ENCODE peak calls at places on chromosomes 4 and X, in five cellular contexts. E is HepG2; A is effector memory CD4-positive, alpha-beta T cell; V is endodermal cell; G is psoas muscle. P is an unnamed sample. For H3K27me3, the result is how much of the 10 kb centered on the place peaks cover.

GRCh38 chr4:168731006-168731636 is 234.3 kb downstream of the PALLD start:
- DNase-seq in E (no peak), A (no peak), V (no peak), G (no peak), P (no peak)

GRCh38 chrX:48490661-48491060 is 14.7 kb downstream of the FTSJ1 start:
- DNase-seq in E (no peak), A (no peak), V (no peak), G (no peak), P (no peak)

GRCh38 chrX:9955506-9955905 is 11.7 kb upstream of the CLDN34 start:
- DNase-seq in E (no peak), A (no peak), V (no peak), G (no peak), P (no peak)

GRCh38 chr4:23023666-23024065 is 330.9 kb downstream of the GBA3 start:
- DNase-seq in E (no peak), A (no peak), V (no peak), G (no peak), P (no peak)

GRCh38 chr4:145189981-145190380 is 9.6 kb upstream of the OTUD4 start:
- DNase-seq in E (no peak), A (no peak), V (no peak), G (no peak), P (no peak)

GRCh38 chr4:37827802-37828321 is 1.4 kb downstream of the PGM2 start:
- DNase-seq in E (no peak), A (no peak), V (no peak), G (no peak), P (no peak)

GRCh38 chrX:111041018-111041462 is 55.0 kb upstream of the PAK3 start:
- DNase-seq in E (peak), A (peak), V (no peak), G (no peak), P (no peak)

GRCh38 chr4:2842667-2843022 is 999 bp upstream of the ADD1 start:
- DNase-seq in E (no peak), A (no peak), V (no peak), G (no peak), P (no peak)

GRCh38 chr4:105644270-105644669 is 64.2 kb downstream of the INTS12 start:
- DNase-seq in E (no peak), A (no peak), V (no peak), G (no peak), P (no peak)

GRCh38 chr4:77159798-77160197 is 2.8 kb downstream of the CCNG2 start:
- DNase-seq in E (no peak), A (no peak), V (no peak), G (no peak), P (no peak)

GRCh38 chrX:116289592-116289991 is 119.0 kb downstream of the AGTR2 start:
- DNase-seq in E (no peak), A (no peak), V (no peak), G (no peak), P (no peak)

GRCh38 chr4:78953231-78953630 is 14.0 kb upstream of the PAQR3 start:
- DNase-seq in E (no peak), A (no peak), V (no peak), G (no peak), P (no peak)

GRCh38 chrX:38206542-38206941 is 14.1 kb downstream of the SRPX start:
- DNase-seq in E (no peak), A (no peak), V (no peak), G (no peak), P (no peak)

GRCh38 chr4:123616970-123617392 is 220.4 kb downstream of the SPRY1 start:
- DNase-seq in E (no peak), A (peak), V (no peak), G (peak), P (peak)

GRCh38 chr4:154908168-154908567 is 127.1 kb downstream of the RBM46 start:
- DNase-seq in E (no peak), A (no peak), V (no peak), G (no peak), P (no peak)

GRCh38 chrX:40434947-40435346 is 145.8 kb upstream of the ATP6AP2 start:
- DNase-seq in E (no peak), A (no peak), V (peak), G (peak), P (no peak)

GRCh38 chr4:22389240-22389871 is 126.5 kb downstream of the ADGRA3 start:
- DNase-seq in E (peak), A (no peak), V (peak), G (peak), P (peak)

GRCh38 chr4:139916041-139916440 is 237.9 kb downstream of the MAML3 start:
- DNase-seq in E (no peak), A (no peak), V (no peak), G (no peak), P (no peak)

GRCh38 chr4:185689407-185689806 is 122.6 kb downstream of the SORBS2 start:
- DNase-seq in E (no peak), A (no peak), V (no peak), G (no peak), P (no peak)

GRCh38 chr4:185695743-185696142 is 116.3 kb downstream of the SORBS2 start:
- DNase-seq in E (no peak), A (no peak), V (no peak), G (no peak), P (no peak)

GRCh38 chr4:185697488-185697887 is 114.5 kb downstream of the SORBS2 start:
- DNase-seq in E (no peak), A (no peak), V (no peak), G (no peak), P (no peak)

DNA sequence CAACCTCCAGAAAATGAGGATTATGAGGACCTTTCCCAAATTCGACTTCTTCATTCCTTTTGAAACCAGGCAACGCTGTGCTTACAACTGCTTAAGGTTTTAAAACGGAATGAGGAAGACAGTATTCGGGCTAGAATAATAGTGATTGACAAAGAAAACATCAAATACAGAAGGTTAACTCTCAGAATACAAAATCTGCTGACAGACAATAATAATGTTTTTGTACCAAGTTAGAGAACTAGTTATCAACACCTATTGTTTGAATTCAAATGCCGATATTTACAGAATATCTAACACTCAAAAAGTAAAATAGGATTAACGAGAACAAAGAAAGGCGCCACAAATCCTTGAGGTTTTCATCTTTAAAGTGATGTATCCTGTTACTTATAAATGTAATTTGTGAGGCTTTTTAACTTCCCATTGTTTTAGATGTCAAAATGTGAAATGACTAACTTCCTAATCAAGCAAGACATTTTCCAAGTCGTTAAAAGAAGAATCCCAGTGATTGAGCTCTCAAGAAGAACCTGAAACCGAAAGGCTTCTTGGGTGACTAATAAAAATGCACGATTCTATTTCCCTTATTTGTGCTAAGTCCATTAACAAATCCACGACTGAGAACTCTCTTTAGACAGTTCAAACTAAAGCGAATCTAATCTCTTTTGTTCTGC is 118.3 kb downstream of the SORBS2 start:
- DNase-seq in E (no peak), A (no peak), V (no peak), G (no peak), P (no peak)
- H3K27ac ChIP-seq in E (no peak), A (no peak), V (no peak), G (peak), P (no peak)

DNA sequence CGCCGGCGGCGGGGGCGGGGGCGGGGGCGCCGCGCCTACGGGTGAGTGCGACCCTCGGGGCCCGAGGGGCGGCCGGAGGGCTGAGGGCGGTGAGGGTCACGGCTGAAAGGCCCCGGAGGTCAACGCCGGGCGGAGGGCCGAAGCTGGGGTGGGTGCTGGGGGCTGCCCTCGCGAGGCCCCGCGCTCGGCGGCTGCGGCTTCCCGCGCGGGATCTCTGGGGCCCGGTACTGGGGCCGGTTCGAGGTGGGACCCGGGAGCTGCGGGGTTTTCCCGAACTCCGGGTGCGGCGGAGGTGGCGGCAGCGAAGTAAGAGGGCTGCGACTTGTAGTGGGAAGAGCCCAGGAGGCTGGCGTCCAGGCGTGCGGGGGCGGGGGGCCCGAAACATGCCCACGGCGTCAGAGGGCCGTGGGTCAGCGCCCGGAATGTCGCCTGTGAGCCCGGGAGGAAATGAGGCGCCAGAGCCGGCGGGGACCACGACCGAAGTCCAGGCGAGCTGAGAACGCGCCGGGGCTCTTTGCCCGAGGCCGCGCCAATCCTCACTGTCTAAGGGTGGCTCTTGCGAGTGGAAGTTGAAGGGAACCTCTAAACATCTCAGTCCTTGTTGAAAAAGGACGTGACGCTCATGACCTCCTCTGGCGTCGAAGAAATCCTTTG is 407 bp downstream of the IL13RA1 start:
- DNase-seq in E (peak), A (no peak), V (no peak), G (peak), P (peak)
- H3K27me3 ChIP-seq in E (under half), A (under half), V (under half), G (under half), P (under half)

DNA sequence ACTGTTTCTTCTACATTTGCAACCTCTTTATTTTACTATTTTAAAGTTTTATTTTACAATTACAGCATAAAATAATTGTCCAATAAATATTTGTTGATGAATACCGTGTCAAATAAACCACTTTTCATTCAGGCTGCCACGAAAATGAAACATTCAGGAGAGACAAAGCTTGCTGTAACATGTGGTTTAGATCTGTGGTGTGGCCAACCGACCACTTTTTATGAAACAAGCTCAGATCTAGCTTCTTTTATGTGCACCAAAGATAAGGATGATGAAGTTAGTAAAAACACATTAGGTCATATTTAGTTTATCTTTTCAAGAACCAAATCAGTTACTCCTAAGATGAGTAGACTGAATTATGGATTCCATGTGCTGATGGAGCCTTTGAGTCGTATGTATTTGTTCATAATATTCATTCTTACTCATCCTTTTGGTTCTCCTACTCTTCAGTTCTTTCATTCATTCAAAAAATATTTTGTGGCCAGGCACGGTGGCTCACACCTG is 35.8 kb downstream of the STOX2 start:
- DNase-seq in E (no peak), A (no peak), V (no peak), G (no peak), P (no peak)
- H3K27ac ChIP-seq in E (no peak), A (no peak), V (no peak), G (no peak), P (no peak)

GRCh38 chr4:6050551-6050950 is 32.3 kb upstream of the C4orf50 start:
- DNase-seq in E (no peak), A (no peak), V (no peak), G (no peak), P (no peak)
- H3K27me3 ChIP-seq in E (under half), A (under half), V (under half), G (under half), P (under half)

GRCh38 chr4:127782275-127783025 is at the start of gene HSPA4L:
- DNase-seq in E (peak), A (peak), V (no peak), G (peak), P (peak)

GRCh38 chr4:127783971-127784519 is 1.9 kb downstream of the HSPA4L start:
- DNase-seq in E (peak), A (no peak), V (no peak), G (no peak), P (peak)

GRCh38 chr4:127781303-127782024 is 658 bp upstream of the HSPA4L start:
- DNase-seq in E (no peak), A (no peak), V (no peak), G (peak), P (peak)

GRCh38 chr4:127782025-127782274 is 172 bp upstream of the HSPA4L start:
- DNase-seq in E (no peak), A (no peak), V (peak), G (no peak), P (peak)

DNA sequence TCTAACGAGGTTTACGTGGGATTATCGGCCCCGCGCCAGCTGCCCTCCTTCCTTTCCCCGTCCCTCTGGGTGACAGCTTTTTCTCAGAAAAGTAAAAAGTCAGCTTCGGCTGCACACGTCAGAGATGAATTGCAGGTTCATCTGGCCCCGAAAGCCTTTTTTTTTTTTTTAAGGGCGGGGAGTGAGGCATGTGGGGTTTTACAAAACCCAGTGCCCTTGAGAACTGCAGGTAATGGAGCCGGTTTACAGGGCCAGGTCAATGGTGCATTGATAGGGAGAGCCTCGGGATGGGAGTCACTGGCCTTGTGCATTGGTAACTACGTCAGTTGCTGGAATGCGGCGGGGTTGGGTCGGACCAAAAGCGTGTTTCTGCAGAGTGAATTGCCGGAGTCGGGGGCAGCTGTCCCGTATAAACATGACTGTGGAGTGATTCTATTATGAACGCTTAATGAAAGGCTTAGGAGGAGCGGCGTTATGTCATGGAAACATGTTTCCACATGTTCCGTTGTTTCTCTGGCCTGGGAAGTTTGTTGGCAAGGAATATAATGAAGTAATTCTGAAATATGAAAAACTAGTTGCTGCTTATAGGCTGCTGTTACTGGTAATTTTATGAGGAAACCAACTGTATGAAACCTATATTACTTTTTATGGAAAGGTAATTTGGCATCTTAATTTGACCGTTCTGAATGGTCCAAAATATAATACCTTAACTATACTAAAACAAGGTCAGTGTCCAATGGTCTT is 1.1 kb downstream of the HSPA4L start:
- DNase-seq in E (peak), A (no peak), V (peak), G (peak), P (peak)
- H3K27ac ChIP-seq in E (peak), A (no peak), V (no peak), G (peak), P (peak)

GRCh38 chr4:29467044-29467717 is 1253.0 kb upstream of the PCDH7 start:
- DNase-seq in E (no peak), A (no peak), V (no peak), G (no peak), P (no peak)
- H3K27me3 ChIP-seq in E (under half), A (under half), V (under half), G (under half), P (under half)

GRCh38 chrX:150310881-150311280 is 52.2 kb upstream of the MAMLD1 start:
- DNase-seq in E (no peak), A (no peak), V (no peak), G (no peak), P (no peak)
- H3K27ac ChIP-seq in E (no peak), A (no peak), V (no peak), G (no peak), P (no peak)